ENCODE peak calls at places on chromosome 13, in nine cellular contexts. H is Jurkat, Clone E6-1; N is hepatic stellate cell; K is renal cortical epithelial cell; P is heart left ventricle; W is NCI-H2227 treated with DMSO at 0.1 percent for 48 hours; D is neural crest cell; X is NCI-H1436; V is posterior vena cava. T is an unnamed sample.
A peak's percentile ranks its signal among the peaks of the same experiment; 100 is the strongest.

GRCh38 chr13:47904239-47904638 is 96.8 kb downstream of the SUCLA2 start:
- DNase-seq in H (no peak), W (peak; percentile 68), V (no peak), D (no peak), P (no peak), X (no peak), K (peak; percentile 83), N (no peak), T (no peak)

GRCh38 chr13:21137696-21138095 is 38.7 kb downstream of the SKA3 start:
- DNase-seq in W (no peak), D (no peak), N (no peak), H (no peak), X (no peak), V (no peak), K (peak; percentile 23), P (no peak), T (no peak)

GRCh38 chr13:99981115-99982020 is at the start of gene ZIC2:
- DNase-seq in H (peak; percentile 52), X (no peak), D (no peak), W (peak; percentile 78), N (no peak), P (no peak), V (peak; percentile 80), K (no peak), T (no peak)

GRCh38 chr13:49303533-49304252 is 56.0 kb downstream of the CDADC1 start:
- DNase-seq in D (no peak), W (no peak), P (peak; percentile 44), V (no peak), K (peak; percentile 54), H (no peak), X (no peak), N (no peak), T (no peak)

GRCh38 chr13:24254151-24254810 is 55.1 kb upstream of the C1QTNF9 start:
- DNase-seq in D (no peak), W (no peak), H (peak; percentile 32), V (no peak), P (peak; percentile 37), K (no peak), N (no peak), X (no peak), T (no peak)

GRCh38 chr13:40235160-40235796 is 431.2 kb downstream of the FOXO1 start:
- DNase-seq in N (no peak), K (no peak), V (no peak), D (no peak), X (no peak), H (no peak), P (no peak), W (no peak), T (peak; percentile 15)

GRCh38 chr13:45142440-45143345 is 22.4 kb downstream of the GTF2F2 start:
- DNase-seq in D (no peak), K (peak; percentile 89), H (no peak), W (peak; percentile 4), V (no peak), N (no peak), P (no peak), X (no peak), T (no peak)

GRCh38 chr13:46160474-46161066 is 21.4 kb downstream of the LCP1 start:
- DNase-seq in D (peak; percentile 39), W (peak; percentile 17), K (peak; percentile 55), X (no peak), P (no peak), V (no peak), H (peak; percentile 71), N (peak; percentile 53), T (peak; percentile 79)

GRCh38 chr13:75021151-75021550 is 460.8 kb downstream of the TBC1D4 start:
- DNase-seq in V (no peak), W (no peak), X (no peak), D (no peak), K (peak; percentile 78), P (no peak), N (no peak), H (no peak), T (no peak)

GRCh38 chr13:73967397-73968165 is 166.6 kb downstream of the KLF12 start:
- DNase-seq in W (no peak), D (no peak), H (no peak), K (peak; percentile 77), V (no peak), N (no peak), X (no peak), P (no peak), T (no peak)

GRCh38 chr13:80048802-80049201 is 292.1 kb downstream of the SPRY2 start:
- DNase-seq in P (peak; percentile 93), H (peak; percentile 77), K (peak; percentile 96), D (peak; percentile 8), X (peak; percentile 80), W (peak; percentile 61), V (peak; percentile 94), N (peak; percentile 67), T (peak; percentile 74)

GRCh38 chr13:59364508-59365187 is 799.1 kb downstream of the DIAPH3 start:
- DNase-seq in V (no peak), K (no peak), H (no peak), W (no peak), N (no peak), D (no peak), P (no peak), X (no peak), T (no peak)

GRCh38 chr13:23570931-23571330 is 719 bp downstream of the TNFRSF19 start:
- DNase-seq in P (no peak), K (peak; percentile 23), X (no peak), D (no peak), H (no peak), W (no peak), N (no peak), V (no peak), T (no peak)

GRCh38 chr13:77838271-77838670 is 80.4 kb downstream of the EDNRB start:
- DNase-seq in X (no peak), H (no peak), W (no peak), V (no peak), P (no peak), N (no peak), K (no peak), D (no peak), T (no peak)